ENCODE peak calls at places on chromosome 18, in ten cellular contexts. Y, S, L, U, R, O, B, V, N and K are unnamed samples.

GRCh38 chr18:22347624-22348511 is 69.8 kb downstream of the CTAGE1 start:
- DNase-seq in N (no peak), V (no peak), R (no peak), Y (peak), O (peak), U (peak), S (no peak), L (no peak), B (peak), K (peak)

GRCh38 chr18:77650799-77651385 is 401.2 kb downstream of the GALR1 start:
- DNase-seq in O (peak), R (peak), S (peak), B (peak), V (peak), N (peak), Y (peak), L (peak), U (peak), K (peak)

GRCh38 chr18:25787281-25787680 is 303.1 kb downstream of the SS18 start:
- DNase-seq in Y (no peak), V (no peak), N (no peak), R (no peak), L (no peak), B (no peak), U (no peak), O (no peak), S (no peak), K (no peak)

GRCh38 chr18:57624988-57625387 is 3.4 kb upstream of the NARS1 start:
- DNase-seq in R (no peak), B (no peak), N (no peak), O (no peak), S (peak), L (no peak), U (no peak), V (no peak), Y (no peak), K (no peak)

GRCh38 chr18:48889115-48889941 is 61.4 kb downstream of the SMAD7 start:
- DNase-seq in R (peak), L (no peak), Y (peak), S (no peak), U (peak), V (no peak), B (no peak), N (no peak), O (peak), K (peak)

GRCh38 chr18:49926076-49926745 is 112.9 kb upstream of the ACAA2 start:
- DNase-seq in U (no peak), R (no peak), B (no peak), O (no peak), N (no peak), S (no peak), V (no peak), L (no peak), Y (no peak), K (no peak)

GRCh38 chr18:54127759-54128378 is 96.6 kb downstream of the MBD2 start:
- DNase-seq in L (no peak), Y (peak), V (peak), R (peak), N (no peak), S (peak), O (peak), B (no peak), U (peak), K (no peak)

GRCh38 chr18:56890632-56891031 is 239.5 kb downstream of the WDR7 start:
- DNase-seq in B (no peak), O (no peak), S (peak), R (no peak), V (no peak), N (no peak), L (no peak), Y (no peak), U (peak), K (no peak)

GRCh38 chr18:49697757-49698595 is 115.4 kb downstream of the ACAA2 start:
- DNase-seq in S (peak), O (peak), R (peak), U (peak), V (no peak), B (no peak), L (no peak), N (peak), Y (peak), K (peak)

GRCh38 chr18:67300498-67300897 is 216.0 kb downstream of the DSEL start:
- DNase-seq in V (no peak), S (no peak), Y (no peak), L (no peak), R (no peak), N (no peak), U (no peak), O (no peak), B (no peak), K (no peak)

GRCh38 chr18:8661754-8662573 is 43.4 kb upstream of the MTCL1 start:
- DNase-seq in U (peak), S (peak), O (no peak), R (peak), Y (peak), N (no peak), L (no peak), V (no peak), B (no peak), K (no peak)

GRCh38 chr18:448116-448515 is 52.4 kb downstream of the COLEC12 start:
- DNase-seq in S (no peak), B (no peak), U (peak), O (no peak), V (no peak), Y (no peak), N (no peak), L (no peak), R (no peak), K (no peak)

GRCh38 chr18:35797961-35798360 is 174.5 kb upstream of the RMP24 start:
- DNase-seq in Y (no peak), S (no peak), V (no peak), U (no peak), R (no peak), N (no peak), O (no peak), L (no peak), B (no peak), K (no peak)

GRCh38 chr18:74456409-74457042 is 582 bp downstream of the DIPK1C start:
- DNase-seq in B (no peak), O (no peak), Y (peak), L (no peak), V (no peak), N (no peak), S (no peak), R (no peak), U (no peak), K (peak)

GRCh38 chr18:42564761-42565160 is 550.7 kb downstream of the RIT2 start:
- DNase-seq in R (no peak), L (no peak), N (no peak), O (no peak), S (no peak), V (no peak), U (no peak), B (no peak), Y (no peak), K (no peak)

GRCh38 chr18:37712776-37713175 is 147.2 kb upstream of the CELF4 start:
- DNase-seq in S (no peak), V (no peak), N (no peak), L (no peak), R (no peak), O (no peak), B (no peak), Y (no peak), U (no peak), K (no peak)

GRCh38 chr18:61502472-61502871 is 169.2 kb downstream of the CDH20 start:
- DNase-seq in S (peak), L (peak), B (no peak), V (peak), N (no peak), U (peak), O (peak), Y (peak), R (peak), K (no peak)

GRCh38 chr18:13696961-13697360 is 29.4 kb downstream of the FAM210A start:
- DNase-seq in R (no peak), S (peak), O (no peak), N (no peak), B (no peak), V (no peak), U (no peak), L (no peak), Y (no peak), K (no peak)

GRCh38 chr18:8684577-8684976 is 20.8 kb upstream of the MTCL1 start:
- DNase-seq in N (no peak), L (no peak), U (no peak), B (no peak), Y (no peak), S (no peak), O (no peak), V (no peak), R (no peak), K (no peak)

GRCh38 chr18:58671122-58671940 is at the start of gene MALT1:
- DNase-seq in U (peak), Y (peak), V (peak), O (peak), S (peak), L (peak), B (peak), R (peak), N (peak), K (peak)
- TF ChIP-seq CTCF in U (no peak), Y (no peak), V (no peak), O (peak), S (no peak), L (no peak), B (no peak), R (peak), N (peak), K (peak)

DNA sequence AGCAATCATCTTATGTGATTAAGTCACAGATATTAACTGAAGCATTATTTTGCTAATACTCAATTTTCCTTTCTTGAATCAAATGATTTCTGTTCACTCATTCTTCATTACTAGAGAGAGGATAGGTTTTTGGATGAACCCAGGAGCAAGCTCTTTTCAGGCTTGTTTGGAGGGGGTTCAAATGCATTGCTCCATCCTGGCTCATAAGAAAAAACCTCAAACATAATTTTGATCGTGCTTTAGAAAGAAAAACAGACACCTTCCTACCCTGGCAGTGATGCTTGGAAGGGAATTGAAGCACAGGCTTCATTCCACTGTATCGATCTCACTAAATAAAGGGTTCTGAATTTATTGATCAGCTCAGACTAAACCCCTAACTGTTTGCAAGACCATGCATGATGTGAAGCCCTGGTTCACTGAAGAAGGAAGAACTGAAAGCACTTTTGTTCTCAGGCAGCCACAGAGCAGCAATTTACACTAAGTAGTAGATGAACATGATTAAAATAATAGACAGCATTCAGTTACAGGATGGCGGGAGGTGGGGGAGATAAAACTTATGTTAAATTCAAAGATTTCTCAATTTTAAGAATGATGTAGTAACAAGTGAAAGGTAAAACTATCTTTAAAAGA is 53.4 kb downstream of the CDH2 start:
- DNase-seq in R (no peak), U (peak), N (no peak), V (no peak), O (no peak), S (peak), B (no peak), Y (no peak), L (no peak), K (no peak)
- H3K4me3 ChIP-seq in R (no peak), U (peak), N (no peak), V (no peak), O (peak), S (peak), B (no peak), Y (no peak), L (no peak), K (peak)

DNA sequence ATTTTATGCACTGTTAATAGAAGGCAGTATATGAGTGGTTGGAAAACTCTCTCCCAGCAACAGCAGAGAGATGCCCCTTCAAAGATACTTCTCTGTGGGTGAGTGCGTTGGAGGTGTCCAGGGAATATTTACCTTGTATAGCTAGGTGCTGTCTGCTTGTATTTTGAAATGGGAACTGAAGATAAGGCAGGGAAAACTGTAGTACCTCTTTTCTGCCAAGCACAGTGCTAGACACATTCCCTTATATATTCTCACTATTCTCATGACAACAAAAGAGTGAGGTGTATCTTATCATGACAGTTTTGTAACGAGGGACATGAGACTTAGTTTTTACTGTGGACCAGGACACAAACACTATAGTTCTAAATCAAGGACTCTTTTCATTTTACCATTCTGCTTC is 2.1 kb downstream of the TTC39C start:
- DNase-seq in N (no peak), B (no peak), L (no peak), Y (peak), V (no peak), U (peak), S (no peak), O (no peak), R (no peak), K (no peak)
- TF ChIP-seq CTCF in N (peak), B (no peak), L (no peak), Y (peak), V (peak), U (peak), S (peak), O (peak), R (peak), K (peak)

GRCh38 chr18:31656754-31657153 is 27.6 kb downstream of the B4GALT6 start:
- DNase-seq in L (no peak), R (no peak), B (no peak), S (no peak), V (no peak), Y (no peak), U (no peak), N (no peak), O (no peak), K (no peak)

GRCh38 chr18:31660763-31661162 is 23.6 kb downstream of the B4GALT6 start:
- DNase-seq in U (no peak), N (no peak), R (no peak), L (no peak), S (no peak), O (no peak), B (no peak), Y (no peak), V (no peak), K (no peak)

GRCh38 chr18:31659574-31660149 is 24.7 kb downstream of the B4GALT6 start:
- DNase-seq in B (no peak), S (no peak), O (no peak), U (no peak), N (no peak), V (no peak), R (no peak), L (no peak), Y (no peak), K (no peak)

GRCh38 chr18:31658670-31659573 is 25.5 kb downstream of the B4GALT6 start:
- DNase-seq in L (no peak), U (no peak), V (no peak), O (no peak), N (no peak), R (no peak), Y (no peak), S (no peak), B (no peak), K (no peak)

DNA sequence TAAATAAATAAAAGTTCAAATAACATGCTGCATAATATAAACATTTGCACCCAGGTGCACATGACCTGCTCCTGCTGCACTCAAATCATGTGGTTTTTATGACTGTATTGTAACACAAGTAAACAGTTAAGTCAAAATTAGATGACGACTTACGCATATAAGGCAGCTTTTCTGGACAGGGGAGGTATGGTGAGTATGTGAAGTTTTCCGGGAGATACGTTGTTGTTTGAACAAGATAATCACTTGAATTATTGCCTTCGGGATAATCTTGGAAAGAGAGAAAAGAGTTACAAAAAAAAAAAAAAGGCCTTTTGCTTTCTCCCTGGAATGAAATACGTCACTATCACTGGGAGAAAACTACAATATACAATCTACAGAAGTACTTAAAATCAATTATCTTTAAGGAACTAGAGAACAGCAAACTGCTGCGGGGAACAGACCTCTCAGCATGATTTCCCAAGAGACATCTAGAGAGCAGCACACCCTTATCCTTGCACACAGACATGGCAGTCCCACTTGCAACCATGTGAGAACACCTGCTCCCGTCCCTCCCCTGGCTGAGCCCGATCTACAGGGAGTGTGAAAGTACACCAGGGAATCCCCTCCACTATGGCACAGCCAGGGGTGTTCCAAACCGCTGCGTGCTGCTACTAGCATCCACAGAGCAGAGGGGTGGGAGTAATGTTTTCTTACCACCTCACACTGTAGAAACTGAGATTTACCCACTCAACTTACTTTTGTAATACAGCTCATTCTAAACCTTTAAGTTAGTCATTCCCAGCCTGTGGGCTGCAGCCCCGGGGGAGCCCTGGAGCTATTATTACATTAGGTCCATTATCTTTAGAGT is 26.3 kb downstream of the B4GALT6 start:
- DNase-seq in O (no peak), L (no peak), R (no peak), S (no peak), N (no peak), B (no peak), V (no peak), U (no peak), Y (no peak), K (no peak)
- H3K4me3 ChIP-seq in O (no peak), L (no peak), R (no peak), S (no peak), N (no peak), B (no peak), V (no peak), U (no peak), Y (no peak), K (no peak)